ENCODE peak calls at places on chromosome 11, in five cellular contexts. One of them, this sample, is unnamed. For H3K9me3, the result is how much of the 10 kb centered on the place peaks cover.

GRCh38 chr11:8204596-8204995 is 35.8 kb upstream of the RIC3 start:
- DNase-seq in mesenchymal stem cell: no peak
- DNase-seq in H9: no peak
- DNase-seq in neuronal stem cell: no peak
- DNase-seq in IMR-90: no peak
- DNase-seq in this sample: no peak

GRCh38 chr11:128627666-128628342 is 40.4 kb upstream of the ETS1 start:
- DNase-seq in mesenchymal stem cell: no peak
- DNase-seq in H9: no peak
- DNase-seq in neuronal stem cell: no peak
- DNase-seq in IMR-90: no peak
- DNase-seq in this sample: no peak

GRCh38 chr11:110340427-110340826 is 44.0 kb upstream of the RDX start:
- DNase-seq in mesenchymal stem cell: no peak
- DNase-seq in H9: no peak
- DNase-seq in neuronal stem cell: no peak
- DNase-seq in IMR-90: no peak
- DNase-seq in this sample: peak

GRCh38 chr11:131874070-131874469 is 503.7 kb downstream of the NTM start:
- DNase-seq in mesenchymal stem cell: no peak
- DNase-seq in H9: no peak
- DNase-seq in neuronal stem cell: no peak
- DNase-seq in IMR-90: no peak
- DNase-seq in this sample: no peak

GRCh38 chr11:113119074-113119473 is 157.9 kb downstream of the NCAM1 start:
- DNase-seq in mesenchymal stem cell: peak
- DNase-seq in H9: no peak
- DNase-seq in neuronal stem cell: no peak
- DNase-seq in IMR-90: no peak
- DNase-seq in this sample: no peak

GRCh38 chr11:130979386-130979972 is 63.2 kb upstream of the SNX19 start:
- DNase-seq in mesenchymal stem cell: peak
- DNase-seq in H9: no peak
- DNase-seq in neuronal stem cell: no peak
- DNase-seq in IMR-90: peak
- DNase-seq in this sample: peak

GRCh38 chr11:34192481-34193401 is 87.3 kb downstream of the NAT10 start:
- DNase-seq in mesenchymal stem cell: peak
- DNase-seq in H9: no peak
- DNase-seq in neuronal stem cell: no peak
- DNase-seq in IMR-90: peak
- DNase-seq in this sample: peak

GRCh38 chr11:75716659-75717058 is 979 bp upstream of the MOGAT2 start:
- DNase-seq in mesenchymal stem cell: no peak
- DNase-seq in H9: no peak
- DNase-seq in neuronal stem cell: no peak
- DNase-seq in IMR-90: no peak
- DNase-seq in this sample: no peak

GRCh38 chr11:109783842-109784241 is 309.4 kb upstream of the ZC3H12C start:
- DNase-seq in mesenchymal stem cell: no peak
- DNase-seq in H9: no peak
- DNase-seq in neuronal stem cell: no peak
- DNase-seq in IMR-90: no peak
- DNase-seq in this sample: no peak

GRCh38 chr11:126268361-126268707 is 361 bp downstream of the SRPRA start:
- DNase-seq in mesenchymal stem cell: no peak
- DNase-seq in H9: no peak
- DNase-seq in neuronal stem cell: no peak
- DNase-seq in IMR-90: no peak
- DNase-seq in this sample: no peak

GRCh38 chr11:2990617-2991476 is 1.3 kb downstream of the NAP1L4 start:
- DNase-seq in mesenchymal stem cell: peak
- DNase-seq in H9: no peak
- DNase-seq in neuronal stem cell: no peak
- DNase-seq in IMR-90: no peak
- DNase-seq in this sample: peak

GRCh38 chr11:926341-926916 is 759 bp downstream of the AP2A2 start:
- DNase-seq in mesenchymal stem cell: peak
- DNase-seq in H9: no peak
- DNase-seq in neuronal stem cell: no peak
- DNase-seq in IMR-90: peak
- DNase-seq in this sample: peak

GRCh38 chr11:118914178-118914918 is 11.4 kb downstream of the BCL9L start:
- DNase-seq in mesenchymal stem cell: no peak
- DNase-seq in H9: peak
- DNase-seq in neuronal stem cell: no peak
- DNase-seq in IMR-90: no peak
- DNase-seq in this sample: no peak

GRCh38 chr11:67266424-67267187 is at the start of gene GRK2:
- DNase-seq in mesenchymal stem cell: no peak
- DNase-seq in H9: no peak
- DNase-seq in neuronal stem cell: no peak
- DNase-seq in IMR-90: peak
- DNase-seq in this sample: peak

GRCh38 chr11:130513132-130513531 is 64.7 kb downstream of the ADAMTS15 start:
- DNase-seq in mesenchymal stem cell: peak
- DNase-seq in H9: no peak
- DNase-seq in neuronal stem cell: no peak
- DNase-seq in IMR-90: no peak
- DNase-seq in this sample: no peak

GRCh38 chr11:2748061-2748813 is 48.4 kb upstream of the KCNQ1OT1 start:
- DNase-seq in mesenchymal stem cell: no peak
- DNase-seq in H9: no peak
- DNase-seq in neuronal stem cell: no peak
- DNase-seq in IMR-90: no peak
- DNase-seq in this sample: no peak

GRCh38 chr11:86483591-86484163 is 109.0 kb downstream of the CCDC81 start:
- DNase-seq in mesenchymal stem cell: no peak
- DNase-seq in H9: no peak
- DNase-seq in neuronal stem cell: no peak
- DNase-seq in IMR-90: no peak
- DNase-seq in this sample: no peak
- H3K23ac ChIP-seq in mesenchymal stem cell: no peak
- H3K23ac ChIP-seq in H9: no peak
- H3K23ac ChIP-seq in neuronal stem cell: no peak
- H3K23ac ChIP-seq in IMR-90: peak
- H3K23ac ChIP-seq in this sample: no peak

DNA sequence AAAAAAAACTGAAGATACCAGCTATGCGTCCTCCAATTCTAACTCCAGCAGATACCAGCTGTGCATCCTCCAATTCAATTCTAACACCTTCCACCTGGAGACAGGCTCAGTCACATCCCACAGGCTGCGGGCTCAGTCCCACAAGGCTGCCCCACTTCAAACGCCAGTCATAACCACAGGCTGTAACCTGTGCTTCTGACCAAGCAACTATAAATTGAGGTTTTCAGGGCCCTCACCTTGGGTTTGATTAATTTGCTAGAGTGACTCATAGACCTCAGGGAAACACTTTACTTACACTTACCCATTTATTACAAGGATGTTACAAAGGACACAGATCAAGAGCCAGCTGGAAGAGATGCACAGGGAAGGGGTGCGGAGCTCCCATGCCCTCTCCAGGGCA is 32.4 kb upstream of the MSANTD2 start:
- DNase-seq in mesenchymal stem cell: no peak
- DNase-seq in H9: no peak
- DNase-seq in neuronal stem cell: no peak
- DNase-seq in IMR-90: no peak
- DNase-seq in this sample: no peak
- H3K18ac ChIP-seq in mesenchymal stem cell: no peak
- H3K18ac ChIP-seq in H9: no peak
- H3K18ac ChIP-seq in neuronal stem cell: no peak
- H3K18ac ChIP-seq in IMR-90: no peak
- H3K18ac ChIP-seq in this sample: no peak

DNA sequence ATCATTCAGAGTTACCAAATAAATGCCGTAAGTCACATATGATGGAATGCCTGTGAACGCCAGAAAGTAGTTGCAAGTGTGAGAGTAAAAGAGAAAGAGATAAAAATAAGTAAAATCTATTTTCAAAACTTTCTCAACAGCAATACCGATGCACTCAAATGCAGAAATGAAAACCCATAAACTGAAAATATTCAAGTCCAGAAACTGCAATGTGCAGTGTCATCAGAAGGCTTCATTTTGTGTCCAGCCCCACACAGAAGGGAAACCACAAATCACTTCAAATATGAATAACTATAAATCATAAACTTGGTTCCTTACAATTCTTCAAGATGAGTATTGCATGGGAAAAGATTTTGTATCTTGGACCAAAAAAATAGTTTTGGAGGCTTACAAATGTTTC is 375.2 kb upstream of the ANO5 start:
- DNase-seq in mesenchymal stem cell: no peak
- DNase-seq in H9: no peak
- DNase-seq in neuronal stem cell: no peak
- DNase-seq in IMR-90: no peak
- DNase-seq in this sample: no peak
- H3K9me3 ChIP-seq in mesenchymal stem cell: under half
- H3K9me3 ChIP-seq in H9: under half
- H3K9me3 ChIP-seq in neuronal stem cell: under half
- H3K9me3 ChIP-seq in IMR-90: under half
- H3K9me3 ChIP-seq in this sample: under half

GRCh38 chr11:65663634-65664200 is 1.0 kb upstream of the RELA start:
- DNase-seq in mesenchymal stem cell: peak
- DNase-seq in H9: no peak
- DNase-seq in neuronal stem cell: no peak
- DNase-seq in IMR-90: peak
- DNase-seq in this sample: peak

GRCh38 chr11:65662247-65662801 is 392 bp downstream of the RELA start:
- DNase-seq in mesenchymal stem cell: peak
- DNase-seq in H9: no peak
- DNase-seq in neuronal stem cell: no peak
- DNase-seq in IMR-90: no peak
- DNase-seq in this sample: no peak

GRCh38 chr11:65660038-65660437 is 2.7 kb downstream of the RELA start:
- DNase-seq in mesenchymal stem cell: no peak
- DNase-seq in H9: no peak
- DNase-seq in neuronal stem cell: no peak
- DNase-seq in IMR-90: no peak
- DNase-seq in this sample: no peak

GRCh38 chr11:65661599-65662246 is 993 bp downstream of the RELA start:
- DNase-seq in mesenchymal stem cell: no peak
- DNase-seq in H9: no peak
- DNase-seq in neuronal stem cell: no peak
- DNase-seq in IMR-90: no peak
- DNase-seq in this sample: no peak

GRCh38 chr11:65662802-65663633 is at the start of gene RELA:
- DNase-seq in mesenchymal stem cell: peak
- DNase-seq in H9: peak
- DNase-seq in neuronal stem cell: peak
- DNase-seq in IMR-90: peak
- DNase-seq in this sample: peak
- H3K23ac ChIP-seq in mesenchymal stem cell: no peak
- H3K23ac ChIP-seq in H9: no peak
- H3K23ac ChIP-seq in neuronal stem cell: peak
- H3K23ac ChIP-seq in IMR-90: peak
- H3K23ac ChIP-seq in this sample: no peak

GRCh38 chr11:70568504-70569172 is 170.3 kb downstream of the CTTN start:
- DNase-seq in mesenchymal stem cell: peak
- DNase-seq in H9: peak
- DNase-seq in neuronal stem cell: no peak
- DNase-seq in IMR-90: peak
- DNase-seq in this sample: peak

GRCh38 chr11:70570693-70571395 is 172.5 kb downstream of the CTTN start:
- DNase-seq in mesenchymal stem cell: no peak
- DNase-seq in H9: no peak
- DNase-seq in neuronal stem cell: no peak
- DNase-seq in IMR-90: no peak
- DNase-seq in this sample: no peak

GRCh38 chr11:70569996-70570692 is 171.8 kb downstream of the CTTN start:
- DNase-seq in mesenchymal stem cell: no peak
- DNase-seq in H9: no peak
- DNase-seq in neuronal stem cell: no peak
- DNase-seq in IMR-90: no peak
- DNase-seq in this sample: no peak

GRCh38 chr11:70567680-70568503 is 169.6 kb downstream of the CTTN start:
- DNase-seq in mesenchymal stem cell: peak
- DNase-seq in H9: peak
- DNase-seq in neuronal stem cell: no peak
- DNase-seq in IMR-90: peak
- DNase-seq in this sample: peak

GRCh38 chr11:70569173-70569890 is 171.0 kb downstream of the CTTN start:
- DNase-seq in mesenchymal stem cell: no peak
- DNase-seq in H9: no peak
- DNase-seq in neuronal stem cell: no peak
- DNase-seq in IMR-90: no peak
- DNase-seq in this sample: no peak
- H3K18ac ChIP-seq in mesenchymal stem cell: no peak
- H3K18ac ChIP-seq in H9: no peak
- H3K18ac ChIP-seq in neuronal stem cell: peak
- H3K18ac ChIP-seq in IMR-90: no peak
- H3K18ac ChIP-seq in this sample: no peak

GRCh38 chr11:47716692-47717091 is 1.5 kb upstream of the AGBL2 start:
- DNase-seq in mesenchymal stem cell: no peak
- DNase-seq in H9: no peak
- DNase-seq in neuronal stem cell: no peak
- DNase-seq in IMR-90: no peak
- DNase-seq in this sample: no peak
- H3K9me3 ChIP-seq in mesenchymal stem cell: under half
- H3K9me3 ChIP-seq in H9: under half
- H3K9me3 ChIP-seq in neuronal stem cell: under half
- H3K9me3 ChIP-seq in IMR-90: under half
- H3K9me3 ChIP-seq in this sample: under half

GRCh38 chr11:9615031-9615451 is 41.6 kb downstream of the WEE1 start:
- DNase-seq in mesenchymal stem cell: peak
- DNase-seq in H9: no peak
- DNase-seq in neuronal stem cell: no peak
- DNase-seq in IMR-90: peak
- DNase-seq in this sample: peak

GRCh38 chr11:9616042-9616640 is 42.7 kb downstream of the WEE1 start:
- DNase-seq in mesenchymal stem cell: peak
- DNase-seq in H9: no peak
- DNase-seq in neuronal stem cell: no peak
- DNase-seq in IMR-90: peak
- DNase-seq in this sample: no peak

GRCh38 chr11:9613830-9614762 is 40.6 kb downstream of the WEE1 start:
- DNase-seq in mesenchymal stem cell: peak
- DNase-seq in H9: peak
- DNase-seq in neuronal stem cell: peak
- DNase-seq in IMR-90: peak
- DNase-seq in this sample: peak

GRCh38 chr11:9609841-9610240 is 36.4 kb downstream of the WEE1 start:
- DNase-seq in mesenchymal stem cell: no peak
- DNase-seq in H9: no peak
- DNase-seq in neuronal stem cell: no peak
- DNase-seq in IMR-90: no peak
- DNase-seq in this sample: no peak

GRCh38 chr11:9613118-9613829 is 39.8 kb downstream of the WEE1 start:
- DNase-seq in mesenchymal stem cell: peak
- DNase-seq in H9: peak
- DNase-seq in neuronal stem cell: peak
- DNase-seq in IMR-90: peak
- DNase-seq in this sample: peak
- H3K23ac ChIP-seq in mesenchymal stem cell: no peak
- H3K23ac ChIP-seq in H9: no peak
- H3K23ac ChIP-seq in neuronal stem cell: no peak
- H3K23ac ChIP-seq in IMR-90: peak
- H3K23ac ChIP-seq in this sample: no peak

This sample was measured in trophoblast cell.